ENCODE peak calls at places on chromosomes 3 and 15, in ten cellular contexts. One of them, this sample, is unnamed.

GRCh38 chr15:49155834-49156627 is 632 bp upstream of the COPS2 start:
- DNase-seq in RPMI8226: peak
- DNase-seq in stimulated activated CD4-positive, alpha-beta T cell treated with anti-CD3 and anti-CD28 coated beads, Interleukin-2, amount 100 ng/mL, for 48 hours: no peak
- DNase-seq in NCI-H1930: no peak
- DNase-seq in fibroblast of villous mesenchyme: peak
- DNase-seq in body of pancreas: no peak
- DNase-seq in pancreas: no peak
- DNase-seq in germinal center: no peak
- DNase-seq in GM10248: no peak
- DNase-seq in heart left ventricle: no peak
- DNase-seq in this sample: peak

GRCh38 chr15:52121896-52122295 is 9.3 kb upstream of the BCL2L10 start:
- DNase-seq in RPMI8226: no peak
- DNase-seq in stimulated activated CD4-positive, alpha-beta T cell treated with anti-CD3 and anti-CD28 coated beads, Interleukin-2, amount 100 ng/mL, for 48 hours: no peak
- DNase-seq in NCI-H1930: no peak
- DNase-seq in fibroblast of villous mesenchyme: peak
- DNase-seq in body of pancreas: no peak
- DNase-seq in pancreas: no peak
- DNase-seq in germinal center: no peak
- DNase-seq in GM10248: no peak
- DNase-seq in heart left ventricle: no peak
- DNase-seq in this sample: no peak

GRCh38 chr15:40859206-40859851 is 14.7 kb downstream of the RHOV start:
- DNase-seq in RPMI8226: peak
- DNase-seq in stimulated activated CD4-positive, alpha-beta T cell treated with anti-CD3 and anti-CD28 coated beads, Interleukin-2, amount 100 ng/mL, for 48 hours: peak
- DNase-seq in NCI-H1930: peak
- DNase-seq in fibroblast of villous mesenchyme: peak
- DNase-seq in body of pancreas: peak
- DNase-seq in pancreas: peak
- DNase-seq in germinal center: peak
- DNase-seq in GM10248: peak
- DNase-seq in heart left ventricle: peak
- DNase-seq in this sample: peak

GRCh38 chr15:74843891-74844299 is 939 bp upstream of the ULK3 start:
- DNase-seq in RPMI8226: no peak
- DNase-seq in stimulated activated CD4-positive, alpha-beta T cell treated with anti-CD3 and anti-CD28 coated beads, Interleukin-2, amount 100 ng/mL, for 48 hours: no peak
- DNase-seq in NCI-H1930: no peak
- DNase-seq in fibroblast of villous mesenchyme: no peak
- DNase-seq in body of pancreas: no peak
- DNase-seq in pancreas: no peak
- DNase-seq in germinal center: no peak
- DNase-seq in GM10248: no peak
- DNase-seq in heart left ventricle: no peak
- DNase-seq in this sample: no peak

GRCh38 chr3:97927699-97928098 is 44.5 kb downstream of the RIOX2 start:
- DNase-seq in RPMI8226: no peak
- DNase-seq in stimulated activated CD4-positive, alpha-beta T cell treated with anti-CD3 and anti-CD28 coated beads, Interleukin-2, amount 100 ng/mL, for 48 hours: no peak
- DNase-seq in NCI-H1930: no peak
- DNase-seq in fibroblast of villous mesenchyme: peak
- DNase-seq in body of pancreas: no peak
- DNase-seq in pancreas: no peak
- DNase-seq in germinal center: no peak
- DNase-seq in GM10248: no peak
- DNase-seq in heart left ventricle: no peak
- DNase-seq in this sample: no peak

GRCh38 chr3:151974067-151974466 is 100.6 kb downstream of the SUCNR1 start:
- DNase-seq in RPMI8226: no peak
- DNase-seq in stimulated activated CD4-positive, alpha-beta T cell treated with anti-CD3 and anti-CD28 coated beads, Interleukin-2, amount 100 ng/mL, for 48 hours: no peak
- DNase-seq in NCI-H1930: no peak
- DNase-seq in fibroblast of villous mesenchyme: peak
- DNase-seq in body of pancreas: no peak
- DNase-seq in pancreas: no peak
- DNase-seq in germinal center: no peak
- DNase-seq in GM10248: no peak
- DNase-seq in heart left ventricle: no peak
- DNase-seq in this sample: no peak

GRCh38 chr3:65170357-65171090 is 482.7 kb upstream of the ADAMTS9 start:
- DNase-seq in RPMI8226: no peak
- DNase-seq in stimulated activated CD4-positive, alpha-beta T cell treated with anti-CD3 and anti-CD28 coated beads, Interleukin-2, amount 100 ng/mL, for 48 hours: no peak
- DNase-seq in NCI-H1930: no peak
- DNase-seq in fibroblast of villous mesenchyme: peak
- DNase-seq in body of pancreas: peak
- DNase-seq in pancreas: peak
- DNase-seq in germinal center: no peak
- DNase-seq in GM10248: no peak
- DNase-seq in heart left ventricle: peak
- DNase-seq in this sample: peak

GRCh38 chr15:101210466-101210865 is 41.4 kb downstream of the CHSY1 start:
- DNase-seq in RPMI8226: no peak
- DNase-seq in stimulated activated CD4-positive, alpha-beta T cell treated with anti-CD3 and anti-CD28 coated beads, Interleukin-2, amount 100 ng/mL, for 48 hours: no peak
- DNase-seq in NCI-H1930: no peak
- DNase-seq in fibroblast of villous mesenchyme: no peak
- DNase-seq in body of pancreas: no peak
- DNase-seq in pancreas: no peak
- DNase-seq in germinal center: no peak
- DNase-seq in GM10248: no peak
- DNase-seq in heart left ventricle: no peak
- DNase-seq in this sample: no peak

GRCh38 chr3:45599984-45600650 is 5.6 kb downstream of the LIMD1 start:
- DNase-seq in RPMI8226: no peak
- DNase-seq in stimulated activated CD4-positive, alpha-beta T cell treated with anti-CD3 and anti-CD28 coated beads, Interleukin-2, amount 100 ng/mL, for 48 hours: no peak
- DNase-seq in NCI-H1930: no peak
- DNase-seq in fibroblast of villous mesenchyme: no peak
- DNase-seq in body of pancreas: peak
- DNase-seq in pancreas: peak
- DNase-seq in germinal center: no peak
- DNase-seq in GM10248: no peak
- DNase-seq in heart left ventricle: no peak
- DNase-seq in this sample: no peak

GRCh38 chr3:60703956-60704736 is 547.1 kb downstream of the FHIT start:
- DNase-seq in RPMI8226: no peak
- DNase-seq in stimulated activated CD4-positive, alpha-beta T cell treated with anti-CD3 and anti-CD28 coated beads, Interleukin-2, amount 100 ng/mL, for 48 hours: no peak
- DNase-seq in NCI-H1930: no peak
- DNase-seq in fibroblast of villous mesenchyme: peak
- DNase-seq in body of pancreas: no peak
- DNase-seq in pancreas: no peak
- DNase-seq in germinal center: no peak
- DNase-seq in GM10248: no peak
- DNase-seq in heart left ventricle: no peak
- DNase-seq in this sample: no peak

GRCh38 chr3:51943451-51944391 is 1.6 kb downstream of the PARP3 start:
- DNase-seq in RPMI8226: no peak
- DNase-seq in stimulated activated CD4-positive, alpha-beta T cell treated with anti-CD3 and anti-CD28 coated beads, Interleukin-2, amount 100 ng/mL, for 48 hours: no peak
- DNase-seq in NCI-H1930: no peak
- DNase-seq in fibroblast of villous mesenchyme: no peak
- DNase-seq in body of pancreas: no peak
- DNase-seq in pancreas: no peak
- DNase-seq in germinal center: no peak
- DNase-seq in GM10248: no peak
- DNase-seq in heart left ventricle: peak
- DNase-seq in this sample: no peak

GRCh38 chr15:74400915-74401757 is 32.6 kb downstream of the SEMA7A start:
- DNase-seq in RPMI8226: peak
- DNase-seq in stimulated activated CD4-positive, alpha-beta T cell treated with anti-CD3 and anti-CD28 coated beads, Interleukin-2, amount 100 ng/mL, for 48 hours: no peak
- DNase-seq in NCI-H1930: no peak
- DNase-seq in fibroblast of villous mesenchyme: no peak
- DNase-seq in body of pancreas: no peak
- DNase-seq in pancreas: no peak
- DNase-seq in germinal center: no peak
- DNase-seq in GM10248: no peak
- DNase-seq in heart left ventricle: no peak
- DNase-seq in this sample: no peak

GRCh38 chr15:71195242-71195641 is 80.0 kb downstream of the THSD4 start:
- DNase-seq in RPMI8226: no peak
- DNase-seq in stimulated activated CD4-positive, alpha-beta T cell treated with anti-CD3 and anti-CD28 coated beads, Interleukin-2, amount 100 ng/mL, for 48 hours: no peak
- DNase-seq in NCI-H1930: no peak
- DNase-seq in fibroblast of villous mesenchyme: peak
- DNase-seq in body of pancreas: no peak
- DNase-seq in pancreas: no peak
- DNase-seq in germinal center: no peak
- DNase-seq in GM10248: no peak
- DNase-seq in heart left ventricle: no peak
- DNase-seq in this sample: peak

GRCh38 chr3:85141-85540 is 111.4 kb upstream of the CHL1 start:
- DNase-seq in RPMI8226: no peak
- DNase-seq in stimulated activated CD4-positive, alpha-beta T cell treated with anti-CD3 and anti-CD28 coated beads, Interleukin-2, amount 100 ng/mL, for 48 hours: no peak
- DNase-seq in NCI-H1930: no peak
- DNase-seq in fibroblast of villous mesenchyme: no peak
- DNase-seq in body of pancreas: no peak
- DNase-seq in pancreas: no peak
- DNase-seq in germinal center: no peak
- DNase-seq in GM10248: no peak
- DNase-seq in heart left ventricle: no peak
- DNase-seq in this sample: no peak

GRCh38 chr3:134897391-134898131 is 102.5 kb downstream of the EPHB1 start:
- DNase-seq in RPMI8226: no peak
- DNase-seq in stimulated activated CD4-positive, alpha-beta T cell treated with anti-CD3 and anti-CD28 coated beads, Interleukin-2, amount 100 ng/mL, for 48 hours: no peak
- DNase-seq in NCI-H1930: no peak
- DNase-seq in fibroblast of villous mesenchyme: no peak
- DNase-seq in body of pancreas: no peak
- DNase-seq in pancreas: no peak
- DNase-seq in germinal center: no peak
- DNase-seq in GM10248: no peak
- DNase-seq in heart left ventricle: no peak
- DNase-seq in this sample: no peak

GRCh38 chr3:144028798-144029411 is 57.3 kb downstream of the DIPK2A start:
- DNase-seq in RPMI8226: peak
- DNase-seq in stimulated activated CD4-positive, alpha-beta T cell treated with anti-CD3 and anti-CD28 coated beads, Interleukin-2, amount 100 ng/mL, for 48 hours: no peak
- DNase-seq in NCI-H1930: no peak
- DNase-seq in fibroblast of villous mesenchyme: no peak
- DNase-seq in body of pancreas: peak
- DNase-seq in pancreas: no peak
- DNase-seq in germinal center: peak
- DNase-seq in GM10248: peak
- DNase-seq in heart left ventricle: no peak
- DNase-seq in this sample: no peak

GRCh38 chr3:64361962-64362735 is 136.9 kb upstream of the PRICKLE2 start:
- DNase-seq in RPMI8226: no peak
- DNase-seq in stimulated activated CD4-positive, alpha-beta T cell treated with anti-CD3 and anti-CD28 coated beads, Interleukin-2, amount 100 ng/mL, for 48 hours: no peak
- DNase-seq in NCI-H1930: no peak
- DNase-seq in fibroblast of villous mesenchyme: no peak
- DNase-seq in body of pancreas: no peak
- DNase-seq in pancreas: no peak
- DNase-seq in germinal center: no peak
- DNase-seq in GM10248: no peak
- DNase-seq in heart left ventricle: no peak
- DNase-seq in this sample: no peak

GRCh38 chr15:100781961-100782525 is 97.6 kb upstream of the ALDH1A3 start:
- DNase-seq in RPMI8226: no peak
- DNase-seq in stimulated activated CD4-positive, alpha-beta T cell treated with anti-CD3 and anti-CD28 coated beads, Interleukin-2, amount 100 ng/mL, for 48 hours: no peak
- DNase-seq in NCI-H1930: no peak
- DNase-seq in fibroblast of villous mesenchyme: no peak
- DNase-seq in body of pancreas: no peak
- DNase-seq in pancreas: no peak
- DNase-seq in germinal center: no peak
- DNase-seq in GM10248: peak
- DNase-seq in heart left ventricle: no peak
- DNase-seq in this sample: no peak

GRCh38 chr15:63560741-63561448 is 36.3 kb upstream of the FBXL22 start:
- DNase-seq in RPMI8226: no peak
- DNase-seq in stimulated activated CD4-positive, alpha-beta T cell treated with anti-CD3 and anti-CD28 coated beads, Interleukin-2, amount 100 ng/mL, for 48 hours: peak
- DNase-seq in NCI-H1930: no peak
- DNase-seq in fibroblast of villous mesenchyme: no peak
- DNase-seq in body of pancreas: no peak
- DNase-seq in pancreas: no peak
- DNase-seq in germinal center: no peak
- DNase-seq in GM10248: peak
- DNase-seq in heart left ventricle: no peak
- DNase-seq in this sample: peak

GRCh38 chr3:71512000-71512399 is 71.5 kb downstream of the FOXP1 start:
- DNase-seq in RPMI8226: no peak
- DNase-seq in stimulated activated CD4-positive, alpha-beta T cell treated with anti-CD3 and anti-CD28 coated beads, Interleukin-2, amount 100 ng/mL, for 48 hours: no peak
- DNase-seq in NCI-H1930: no peak
- DNase-seq in fibroblast of villous mesenchyme: no peak
- DNase-seq in body of pancreas: no peak
- DNase-seq in pancreas: no peak
- DNase-seq in germinal center: peak
- DNase-seq in GM10248: peak
- DNase-seq in heart left ventricle: no peak
- DNase-seq in this sample: peak

GRCh38 chr3:175248832-175249231 is 389.7 kb downstream of the NAALADL2 start:
- DNase-seq in RPMI8226: no peak
- DNase-seq in stimulated activated CD4-positive, alpha-beta T cell treated with anti-CD3 and anti-CD28 coated beads, Interleukin-2, amount 100 ng/mL, for 48 hours: no peak
- DNase-seq in NCI-H1930: no peak
- DNase-seq in fibroblast of villous mesenchyme: no peak
- DNase-seq in body of pancreas: no peak
- DNase-seq in pancreas: no peak
- DNase-seq in germinal center: no peak
- DNase-seq in GM10248: no peak
- DNase-seq in heart left ventricle: no peak
- DNase-seq in this sample: no peak

GRCh38 chr15:47300596-47300995 is 416.7 kb upstream of the SEMA6D start:
- DNase-seq in RPMI8226: no peak
- DNase-seq in stimulated activated CD4-positive, alpha-beta T cell treated with anti-CD3 and anti-CD28 coated beads, Interleukin-2, amount 100 ng/mL, for 48 hours: no peak
- DNase-seq in NCI-H1930: no peak
- DNase-seq in fibroblast of villous mesenchyme: no peak
- DNase-seq in body of pancreas: no peak
- DNase-seq in pancreas: no peak
- DNase-seq in germinal center: no peak
- DNase-seq in GM10248: no peak
- DNase-seq in heart left ventricle: no peak
- DNase-seq in this sample: no peak

GRCh38 chr15:93980149-93980911 is 251.0 kb upstream of the MCTP2 start:
- DNase-seq in RPMI8226: no peak
- DNase-seq in stimulated activated CD4-positive, alpha-beta T cell treated with anti-CD3 and anti-CD28 coated beads, Interleukin-2, amount 100 ng/mL, for 48 hours: no peak
- DNase-seq in NCI-H1930: no peak
- DNase-seq in fibroblast of villous mesenchyme: peak
- DNase-seq in body of pancreas: no peak
- DNase-seq in pancreas: no peak
- DNase-seq in germinal center: no peak
- DNase-seq in GM10248: no peak
- DNase-seq in heart left ventricle: no peak
- DNase-seq in this sample: no peak

GRCh38 chr15:62845239-62846126 is 197.1 kb upstream of the TPM1 start:
- DNase-seq in RPMI8226: no peak
- DNase-seq in stimulated activated CD4-positive, alpha-beta T cell treated with anti-CD3 and anti-CD28 coated beads, Interleukin-2, amount 100 ng/mL, for 48 hours: no peak
- DNase-seq in NCI-H1930: no peak
- DNase-seq in fibroblast of villous mesenchyme: no peak
- DNase-seq in body of pancreas: no peak
- DNase-seq in pancreas: no peak
- DNase-seq in germinal center: no peak
- DNase-seq in GM10248: no peak
- DNase-seq in heart left ventricle: no peak
- DNase-seq in this sample: peak

GRCh38 chr15:31273258-31273941 is 53.2 kb upstream of the KLF13 start:
- DNase-seq in RPMI8226: no peak
- DNase-seq in stimulated activated CD4-positive, alpha-beta T cell treated with anti-CD3 and anti-CD28 coated beads, Interleukin-2, amount 100 ng/mL, for 48 hours: no peak
- DNase-seq in NCI-H1930: no peak
- DNase-seq in fibroblast of villous mesenchyme: no peak
- DNase-seq in body of pancreas: no peak
- DNase-seq in pancreas: no peak
- DNase-seq in germinal center: no peak
- DNase-seq in GM10248: no peak
- DNase-seq in heart left ventricle: no peak
- DNase-seq in this sample: no peak

GRCh38 chr15:72532991-72533601 is 59.0 kb downstream of the ARIH1 start:
- DNase-seq in RPMI8226: peak
- DNase-seq in stimulated activated CD4-positive, alpha-beta T cell treated with anti-CD3 and anti-CD28 coated beads, Interleukin-2, amount 100 ng/mL, for 48 hours: no peak
- DNase-seq in NCI-H1930: no peak
- DNase-seq in fibroblast of villous mesenchyme: no peak
- DNase-seq in body of pancreas: no peak
- DNase-seq in pancreas: no peak
- DNase-seq in germinal center: no peak
- DNase-seq in GM10248: no peak
- DNase-seq in heart left ventricle: no peak
- DNase-seq in this sample: peak

GRCh38 chr3:120636790-120637401 is 40.8 kb downstream of the NDUFB4 start:
- DNase-seq in RPMI8226: no peak
- DNase-seq in stimulated activated CD4-positive, alpha-beta T cell treated with anti-CD3 and anti-CD28 coated beads, Interleukin-2, amount 100 ng/mL, for 48 hours: no peak
- DNase-seq in NCI-H1930: no peak
- DNase-seq in fibroblast of villous mesenchyme: peak
- DNase-seq in body of pancreas: no peak
- DNase-seq in pancreas: no peak
- DNase-seq in germinal center: no peak
- DNase-seq in GM10248: no peak
- DNase-seq in heart left ventricle: no peak
- DNase-seq in this sample: no peak

GRCh38 chr15:70137975-70138374 is 40.3 kb upstream of the TLE3 start:
- DNase-seq in RPMI8226: no peak
- DNase-seq in stimulated activated CD4-positive, alpha-beta T cell treated with anti-CD3 and anti-CD28 coated beads, Interleukin-2, amount 100 ng/mL, for 48 hours: no peak
- DNase-seq in NCI-H1930: no peak
- DNase-seq in fibroblast of villous mesenchyme: no peak
- DNase-seq in body of pancreas: no peak
- DNase-seq in pancreas: no peak
- DNase-seq in germinal center: no peak
- DNase-seq in GM10248: no peak
- DNase-seq in heart left ventricle: no peak
- DNase-seq in this sample: no peak

This sample was measured in ELF-1.